ENCODE peak calls at places on chromosomes 3 and 15, in four cellular contexts. One of them, this sample, is unnamed.

GRCh38 chr15:31040611-31041010 is 49.2 kb upstream of the MTMR10 start:
- DNase-seq in amygdala: no peak
- DNase-seq in stimulated activated CD8-positive, alpha-beta memory T cell treated with anti-CD3 and anti-CD28 coated beads, Interleukin-15, amount 100 ng/mL, for 4 hours: no peak
- DNase-seq in HEK293T: no peak
- DNase-seq in this sample: no peak

GRCh38 chr3:65927576-65927975 is 111.1 kb downstream of the MAGI1 start:
- DNase-seq in stimulated activated CD8-positive, alpha-beta memory T cell treated with anti-CD3 and anti-CD28 coated beads, Interleukin-15, amount 100 ng/mL, for 4 hours: no peak
- DNase-seq in HEK293T: no peak
- DNase-seq in amygdala: no peak
- DNase-seq in this sample: no peak

GRCh38 chr3:48682786-48683185 is 2.9 kb downstream of the NCKIPSD start:
- DNase-seq in stimulated activated CD8-positive, alpha-beta memory T cell treated with anti-CD3 and anti-CD28 coated beads, Interleukin-15, amount 100 ng/mL, for 4 hours: no peak
- DNase-seq in HEK293T: no peak
- DNase-seq in amygdala: no peak
- DNase-seq in this sample: no peak

GRCh38 chr15:63942486-63943365 is 103.6 kb downstream of the DAPK2 start:
- DNase-seq in stimulated activated CD8-positive, alpha-beta memory T cell treated with anti-CD3 and anti-CD28 coated beads, Interleukin-15, amount 100 ng/mL, for 4 hours: no peak
- DNase-seq in amygdala: no peak
- DNase-seq in HEK293T: no peak
- DNase-seq in this sample: no peak

GRCh38 chr3:150922611-150923010 is 17.4 kb upstream of the MINDY4B start:
- DNase-seq in HEK293T: peak; percentile 72
- DNase-seq in stimulated activated CD8-positive, alpha-beta memory T cell treated with anti-CD3 and anti-CD28 coated beads, Interleukin-15, amount 100 ng/mL, for 4 hours: no peak
- DNase-seq in amygdala: no peak
- DNase-seq in this sample: no peak

GRCh38 chr3:128445357-128445756 is 21.3 kb downstream of the DNAJB8 start:
- DNase-seq in HEK293T: no peak
- DNase-seq in amygdala: no peak
- DNase-seq in stimulated activated CD8-positive, alpha-beta memory T cell treated with anti-CD3 and anti-CD28 coated beads, Interleukin-15, amount 100 ng/mL, for 4 hours: no peak
- DNase-seq in this sample: no peak

GRCh38 chr15:89143503-89144162 is 55.4 kb downstream of the ABHD2 start:
- DNase-seq in amygdala: no peak
- DNase-seq in HEK293T: no peak
- DNase-seq in stimulated activated CD8-positive, alpha-beta memory T cell treated with anti-CD3 and anti-CD28 coated beads, Interleukin-15, amount 100 ng/mL, for 4 hours: no peak
- DNase-seq in this sample: no peak

GRCh38 chr3:14581334-14582072 is 41.4 kb upstream of the GRIP2 start:
- DNase-seq in HEK293T: no peak
- DNase-seq in amygdala: no peak
- DNase-seq in stimulated activated CD8-positive, alpha-beta memory T cell treated with anti-CD3 and anti-CD28 coated beads, Interleukin-15, amount 100 ng/mL, for 4 hours: no peak
- DNase-seq in this sample: no peak

GRCh38 chr15:86743283-86743903 is 663.7 kb downstream of the AGBL1 start:
- DNase-seq in stimulated activated CD8-positive, alpha-beta memory T cell treated with anti-CD3 and anti-CD28 coated beads, Interleukin-15, amount 100 ng/mL, for 4 hours: no peak
- DNase-seq in HEK293T: peak; percentile 54
- DNase-seq in amygdala: no peak
- DNase-seq in this sample: no peak

GRCh38 chr15:74530771-74531143 is 10.3 kb upstream of the ARID3B start:
- DNase-seq in HEK293T: no peak
- DNase-seq in amygdala: no peak
- DNase-seq in stimulated activated CD8-positive, alpha-beta memory T cell treated with anti-CD3 and anti-CD28 coated beads, Interleukin-15, amount 100 ng/mL, for 4 hours: no peak
- DNase-seq in this sample: no peak

GRCh38 chr3:127005864-127006500 is 23.1 kb downstream of the PLXNA1 start:
- DNase-seq in stimulated activated CD8-positive, alpha-beta memory T cell treated with anti-CD3 and anti-CD28 coated beads, Interleukin-15, amount 100 ng/mL, for 4 hours: no peak
- DNase-seq in HEK293T: no peak
- DNase-seq in amygdala: no peak
- DNase-seq in this sample: no peak

GRCh38 chr3:36859494-36859893 is 85.4 kb downstream of the TRANK1 start:
- DNase-seq in stimulated activated CD8-positive, alpha-beta memory T cell treated with anti-CD3 and anti-CD28 coated beads, Interleukin-15, amount 100 ng/mL, for 4 hours: no peak
- DNase-seq in amygdala: no peak
- DNase-seq in HEK293T: no peak
- DNase-seq in this sample: no peak

GRCh38 chr3:139491966-139492365 is 15.7 kb upstream of the RBP2 start:
- DNase-seq in HEK293T: no peak
- DNase-seq in stimulated activated CD8-positive, alpha-beta memory T cell treated with anti-CD3 and anti-CD28 coated beads, Interleukin-15, amount 100 ng/mL, for 4 hours: no peak
- DNase-seq in amygdala: no peak
- DNase-seq in this sample: no peak

GRCh38 chr15:90531147-90531546 is 1.4 kb downstream of the CRTC3 start:
- DNase-seq in HEK293T: no peak
- DNase-seq in stimulated activated CD8-positive, alpha-beta memory T cell treated with anti-CD3 and anti-CD28 coated beads, Interleukin-15, amount 100 ng/mL, for 4 hours: no peak
- DNase-seq in amygdala: no peak
- DNase-seq in this sample: no peak

GRCh38 chr15:56342653-56343052 is 22.6 kb upstream of the TEX9 start:
- DNase-seq in amygdala: no peak
- DNase-seq in stimulated activated CD8-positive, alpha-beta memory T cell treated with anti-CD3 and anti-CD28 coated beads, Interleukin-15, amount 100 ng/mL, for 4 hours: no peak
- DNase-seq in HEK293T: no peak
- DNase-seq in this sample: no peak

GRCh38 chr3:40864915-40865314 is 334.4 kb upstream of the CTNNB1 start:
- DNase-seq in stimulated activated CD8-positive, alpha-beta memory T cell treated with anti-CD3 and anti-CD28 coated beads, Interleukin-15, amount 100 ng/mL, for 4 hours: no peak
- DNase-seq in HEK293T: no peak
- DNase-seq in amygdala: no peak
- DNase-seq in this sample: no peak

GRCh38 chr3:175664911-175665310 is 805.8 kb downstream of the NAALADL2 start:
- DNase-seq in stimulated activated CD8-positive, alpha-beta memory T cell treated with anti-CD3 and anti-CD28 coated beads, Interleukin-15, amount 100 ng/mL, for 4 hours: no peak
- DNase-seq in amygdala: no peak
- DNase-seq in HEK293T: no peak
- DNase-seq in this sample: no peak

GRCh38 chr3:33915796-33916589 is 117.6 kb downstream of the PDCD6IP start:
- DNase-seq in HEK293T: no peak
- DNase-seq in stimulated activated CD8-positive, alpha-beta memory T cell treated with anti-CD3 and anti-CD28 coated beads, Interleukin-15, amount 100 ng/mL, for 4 hours: no peak
- DNase-seq in amygdala: peak; percentile 10
- DNase-seq in this sample: peak; percentile 42

GRCh38 chr3:186239321-186239720 is 122.7 kb downstream of the DGKG start:
- DNase-seq in HEK293T: no peak
- DNase-seq in amygdala: no peak
- DNase-seq in stimulated activated CD8-positive, alpha-beta memory T cell treated with anti-CD3 and anti-CD28 coated beads, Interleukin-15, amount 100 ng/mL, for 4 hours: no peak
- DNase-seq in this sample: peak; percentile 14

GRCh38 chr15:63503739-63504246 is 600 bp upstream of the USP3 start:
- DNase-seq in stimulated activated CD8-positive, alpha-beta memory T cell treated with anti-CD3 and anti-CD28 coated beads, Interleukin-15, amount 100 ng/mL, for 4 hours: peak; percentile 80
- DNase-seq in HEK293T: no peak
- DNase-seq in amygdala: no peak
- DNase-seq in this sample: no peak

GRCh38 chr3:73863546-73864079 is 238.9 kb upstream of the PDZRN3 start:
- DNase-seq in amygdala: no peak
- DNase-seq in stimulated activated CD8-positive, alpha-beta memory T cell treated with anti-CD3 and anti-CD28 coated beads, Interleukin-15, amount 100 ng/mL, for 4 hours: no peak
- DNase-seq in HEK293T: no peak
- DNase-seq in this sample: no peak

GRCh38 chr15:44712108-44713005 is 1.0 kb downstream of the B2M start:
- DNase-seq in HEK293T: no peak
- DNase-seq in amygdala: no peak
- DNase-seq in stimulated activated CD8-positive, alpha-beta memory T cell treated with anti-CD3 and anti-CD28 coated beads, Interleukin-15, amount 100 ng/mL, for 4 hours: no peak
- DNase-seq in this sample: no peak

GRCh38 chr3:193869221-193870201 is 266.4 kb upstream of the HES1 start:
- DNase-seq in HEK293T: no peak
- DNase-seq in amygdala: no peak
- DNase-seq in stimulated activated CD8-positive, alpha-beta memory T cell treated with anti-CD3 and anti-CD28 coated beads, Interleukin-15, amount 100 ng/mL, for 4 hours: no peak
- DNase-seq in this sample: no peak

GRCh38 chr3:182795383-182795782 is 2.1 kb downstream of the ATP11B start:
- DNase-seq in HEK293T: peak; percentile 12
- DNase-seq in stimulated activated CD8-positive, alpha-beta memory T cell treated with anti-CD3 and anti-CD28 coated beads, Interleukin-15, amount 100 ng/mL, for 4 hours: no peak
- DNase-seq in amygdala: no peak
- DNase-seq in this sample: no peak

GRCh38 chr15:91142097-91142744 is 42.2 kb downstream of the SV2B start:
- DNase-seq in stimulated activated CD8-positive, alpha-beta memory T cell treated with anti-CD3 and anti-CD28 coated beads, Interleukin-15, amount 100 ng/mL, for 4 hours: no peak
- DNase-seq in HEK293T: no peak
- DNase-seq in amygdala: no peak
- DNase-seq in this sample: no peak

GRCh38 chr3:14234197-14235002 is 55.8 kb downstream of the LSM3 start:
- DNase-seq in HEK293T: no peak
- DNase-seq in stimulated activated CD8-positive, alpha-beta memory T cell treated with anti-CD3 and anti-CD28 coated beads, Interleukin-15, amount 100 ng/mL, for 4 hours: no peak
- DNase-seq in amygdala: no peak
- DNase-seq in this sample: no peak

GRCh38 chr15:40344631-40345120 is 3.9 kb upstream of the CCDC9B start:
- DNase-seq in stimulated activated CD8-positive, alpha-beta memory T cell treated with anti-CD3 and anti-CD28 coated beads, Interleukin-15, amount 100 ng/mL, for 4 hours: no peak
- DNase-seq in amygdala: peak; percentile 29
- DNase-seq in HEK293T: peak; percentile 60
- DNase-seq in this sample: peak; percentile 46

GRCh38 chr3:119524931-119525662 is 26.8 kb downstream of the TIMMDC1 start:
- DNase-seq in stimulated activated CD8-positive, alpha-beta memory T cell treated with anti-CD3 and anti-CD28 coated beads, Interleukin-15, amount 100 ng/mL, for 4 hours: no peak
- DNase-seq in amygdala: no peak
- DNase-seq in HEK293T: no peak
- DNase-seq in this sample: no peak

This sample was measured in caudate nucleus.